ENCODE peak calls at places on chromosomes 13 and 19, in eight cellular contexts. T is mucosa of descending colon, K is Panc1, P is IMR-90, W is heart right ventricle, N is psoas muscle, M is tibial nerve, O is BE2C. V is an unnamed sample. For H3K9me3 and H3K36me3, the result is how much of the 10 kb centered on the place peaks cover.

GRCh38 chr19:55179570-55180484 is at the start of gene SYT5:
- DNase-seq in K (no peak), T (peak), M (no peak), N (no peak), W (no peak), P (no peak), O (peak), V (no peak)

GRCh38 chr13:95898256-95898655 is 154.9 kb downstream of the UGGT2 start:
- DNase-seq in M (no peak), W (no peak), T (no peak), O (no peak), P (no peak), N (no peak), K (no peak), V (no peak)

GRCh38 chr13:80132741-80133601 is 208.0 kb downstream of the SPRY2 start:
- DNase-seq in T (peak), N (peak), M (peak), K (no peak), P (peak), O (peak), W (peak), V (no peak)

GRCh38 chr13:95059306-95059705 is 241.9 kb downstream of the ABCC4 start:
- DNase-seq in K (no peak), O (no peak), N (no peak), M (no peak), P (no peak), W (no peak), T (no peak), V (no peak)

GRCh38 chr13:40406405-40407138 is 259.9 kb downstream of the FOXO1 start:
- DNase-seq in W (no peak), K (no peak), T (no peak), P (peak), N (no peak), M (no peak), O (no peak), V (no peak)

GRCh38 chr13:44116562-44117315 is 237.0 kb downstream of the LACC1 start:
- DNase-seq in O (no peak), W (peak), T (no peak), M (no peak), P (peak), N (no peak), K (no peak), V (no peak)

GRCh38 chr13:29924482-29924884 is 74.1 kb upstream of the UBL3 start:
- DNase-seq in M (no peak), K (no peak), T (no peak), P (peak), W (no peak), N (no peak), O (no peak), V (no peak)

GRCh38 chr19:35935911-35936737 is at the start of gene LRFN3:
- DNase-seq in T (peak), M (peak), K (no peak), P (peak), N (peak), O (peak), W (peak), V (no peak)

GRCh38 chr13:113918981-113919646 is 54.8 kb downstream of the C13orf46 start:
- DNase-seq in W (no peak), T (no peak), P (no peak), M (no peak), O (no peak), K (no peak), N (no peak), V (peak)

DNA sequence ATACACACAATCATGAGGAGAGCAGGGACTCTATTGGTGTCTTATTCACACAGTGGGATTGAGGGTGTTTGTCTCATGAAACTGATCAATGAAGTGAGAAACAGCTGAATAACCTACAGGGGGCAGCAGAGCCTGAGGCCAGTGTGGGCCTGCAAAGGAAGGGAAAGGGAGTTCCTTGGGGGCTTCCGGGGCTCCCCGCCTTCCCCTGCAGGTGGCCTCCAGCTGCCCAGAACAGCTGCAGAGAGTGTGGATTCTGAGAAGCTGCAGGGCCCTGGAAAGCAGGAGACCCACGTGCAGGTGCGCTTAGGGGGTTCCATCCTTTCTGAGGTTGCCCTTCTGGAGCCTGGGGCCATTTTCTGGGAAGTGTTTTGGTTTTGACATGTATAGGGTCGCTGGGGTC is 20.1 kb downstream of the ZNF763 start:
- DNase-seq in K (no peak), T (no peak), O (peak), M (no peak), W (no peak), N (no peak), P (no peak), V (no peak)
- H3K9me3 ChIP-seq in K (under half), T (under half), O (under half), M (under half), W (under half), N (under half), P (under half), V (under half)

DNA sequence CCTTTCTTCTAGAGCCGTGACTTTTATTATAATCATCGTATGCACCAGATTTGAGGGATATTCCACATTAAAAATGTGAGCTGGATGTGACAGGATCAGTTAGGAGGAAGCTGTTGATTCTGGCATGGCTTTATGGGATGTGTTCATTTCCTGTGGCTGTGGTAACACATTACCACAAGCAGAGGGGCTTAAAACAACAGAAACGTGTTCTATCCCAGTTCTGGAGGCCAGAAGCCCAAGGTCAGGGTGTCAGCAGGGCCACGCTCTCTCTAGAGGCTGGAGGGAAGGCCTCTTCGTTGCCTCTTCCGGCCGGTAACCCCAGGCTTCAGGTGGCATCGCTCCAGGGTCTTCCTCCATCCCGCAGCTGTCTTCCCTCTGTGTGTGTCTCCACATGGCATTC is 14.5 kb downstream of the MED25 start:
- DNase-seq in N (no peak), W (no peak), P (no peak), O (no peak), M (no peak), T (no peak), K (no peak), V (no peak)
- H3K36me3 ChIP-seq in N (half or more), W (half or more), P (half or more), O (half or more), M (under half), T (under half), K (under half), V (under half)

DNA sequence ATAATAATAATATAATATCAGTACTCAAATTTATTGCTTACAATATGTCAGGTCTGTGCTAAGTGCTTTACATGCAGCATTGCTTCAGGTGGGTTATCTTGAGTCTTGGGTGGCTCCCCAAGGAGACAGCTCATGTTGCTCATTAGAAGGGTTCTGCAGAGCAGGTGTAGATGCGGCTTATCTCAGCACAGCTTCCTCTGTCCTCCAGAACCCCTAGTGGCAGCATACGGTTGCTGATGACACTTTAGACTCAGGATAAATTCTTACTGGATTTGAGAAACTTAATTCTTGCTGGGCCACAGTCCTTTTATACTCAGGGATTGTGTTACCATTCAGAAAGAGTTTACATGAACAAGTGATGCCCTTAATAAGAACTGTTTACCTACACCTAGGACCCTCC is 8.9 kb downstream of the COG3 start:
- DNase-seq in T (no peak), N (no peak), P (no peak), K (no peak), M (no peak), O (peak), W (no peak), V (no peak)
- TF ChIP-seq CTCF in T (no peak), N (peak), P (peak), K (peak), M (no peak), O (peak), W (no peak), V (no peak)

GRCh38 chr19:56603829-56604228 is 8.7 kb downstream of the ZNF71 start:
- DNase-seq in W (no peak), N (no peak), P (peak), O (no peak), T (no peak), M (no peak), K (no peak), V (no peak)
- H3K9me3 ChIP-seq in W (under half), N (half or more), P (half or more), O (under half), T (half or more), M (under half), K (half or more), V (under half)

DNA sequence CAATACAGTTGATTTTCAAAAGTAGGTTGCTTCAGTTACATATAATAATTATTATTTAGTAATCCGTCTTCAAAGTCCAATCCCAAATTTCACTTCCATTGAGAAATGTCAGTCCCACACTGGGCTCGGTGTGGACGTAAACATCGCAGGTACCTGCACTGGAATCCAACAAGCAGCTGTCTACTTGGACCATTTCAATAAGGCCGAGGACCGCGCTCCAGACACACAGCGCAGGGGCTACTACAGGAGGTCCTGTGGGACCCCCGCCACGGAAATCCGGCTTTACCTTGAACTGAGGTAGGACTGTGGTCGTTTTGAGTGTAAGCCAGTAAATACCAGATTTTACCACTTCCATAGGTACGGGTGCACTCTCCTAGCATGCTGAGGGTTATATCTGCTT is 30.8 kb downstream of the IRS2 start:
- DNase-seq in P (no peak), K (no peak), W (no peak), N (no peak), M (no peak), T (no peak), O (no peak), V (no peak)
- H3K36me3 ChIP-seq in P (under half), K (under half), W (under half), N (under half), M (under half), T (under half), O (under half), V (under half)

DNA sequence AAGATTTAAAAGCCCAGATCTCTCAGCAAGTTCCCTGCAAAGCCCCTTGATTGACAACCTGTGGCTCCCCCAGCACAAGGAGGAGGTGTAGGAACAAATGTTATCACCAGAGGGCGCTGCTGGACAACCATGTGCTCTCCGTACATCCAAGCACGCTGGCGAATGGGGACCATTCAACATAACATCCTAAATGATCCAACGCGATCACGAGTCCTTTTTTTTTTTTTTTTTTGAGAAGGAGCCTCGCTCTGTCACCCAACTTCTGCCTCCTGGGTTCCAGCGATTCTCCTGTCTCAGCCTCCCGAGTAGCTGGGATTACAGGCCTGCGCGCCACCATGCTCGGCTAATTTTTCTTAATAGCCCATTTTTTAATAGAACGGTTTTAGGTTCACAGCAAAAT is 52.0 kb downstream of the NWD1 start:
- DNase-seq in P (peak), W (peak), O (peak), T (peak), K (peak), M (peak), N (peak), V (no peak)
- TF ChIP-seq CTCF in P (peak), W (peak), O (peak), T (peak), K (peak), M (peak), N (peak), V (peak)

V was measured in vagina.